ENCODE peak calls at places on chromosomes 13 and 19, in five cellular contexts. U is H1, B is K562, V is HepG2, K is GM12878. T is an unnamed sample.

GRCh38 chr19:50492303-50493052 is 15.8 kb upstream of the GARIN5A start:
- DNase-seq in U (no peak), B (peak; percentile 60), V (no peak), K (no peak), T (peak; percentile 53)

GRCh38 chr19:40191836-40192646 is 815 bp downstream of the MAP3K10 start:
- DNase-seq in U (no peak), B (peak; percentile 83), V (no peak), K (no peak), T (peak; percentile 88)

GRCh38 chr13:95564948-95565347 is 12.4 kb downstream of the CLDN10 start:
- DNase-seq in U (no peak), B (no peak), V (no peak), K (no peak), T (no peak)

GRCh38 chr13:114118763-114119123 is 13.7 kb downstream of the RASA3 start:
- DNase-seq in U (no peak), B (no peak), V (no peak), K (no peak), T (peak; percentile 43)

GRCh38 chr13:91813255-91813654 is 414.8 kb downstream of the GPC5 start:
- DNase-seq in U (no peak), B (peak; percentile 15), V (no peak), K (no peak), T (peak; percentile 27)

GRCh38 chr19:3857449-3858003 is 11.3 kb downstream of the ZFR2 start:
- DNase-seq in U (no peak), B (no peak), V (no peak), K (no peak), T (no peak)

GRCh38 chr19:46602392-46603194 is 1.5 kb downstream of the CALM3 start:
- DNase-seq in U (no peak), B (peak; percentile 35), V (no peak), K (no peak), T (peak; percentile 67)

GRCh38 chr13:99340638-99341037 is 33.4 kb upstream of the GPR183 start:
- DNase-seq in U (no peak), B (no peak), V (no peak), K (no peak), T (no peak)

GRCh38 chr13:114174529-114174941 is 4.5 kb upstream of the CFAP97D2 start:
- DNase-seq in U (no peak), B (no peak), V (no peak), K (no peak), T (no peak)

GRCh38 chr13:51628059-51628852 is 44.0 kb downstream of the WDFY2 start:
- DNase-seq in U (no peak), B (no peak), V (no peak), K (no peak), T (peak; percentile 89)
- H3K4me2 ChIP-seq in U (no peak overlapping the region), B (no peak overlapping the region), V (no peak overlapping the region), K (no peak overlapping the region), T (no peak overlapping the region)

GRCh38 chr19:35251456-35251855 is 2.7 kb downstream of the LSR start:
- DNase-seq in U (no peak), B (no peak), V (no peak), K (no peak), T (no peak)
- TF ChIP-seq TAF1 in U (no peak), B (no peak), V (no peak), K (no peak), T (no peak)

DNA sequence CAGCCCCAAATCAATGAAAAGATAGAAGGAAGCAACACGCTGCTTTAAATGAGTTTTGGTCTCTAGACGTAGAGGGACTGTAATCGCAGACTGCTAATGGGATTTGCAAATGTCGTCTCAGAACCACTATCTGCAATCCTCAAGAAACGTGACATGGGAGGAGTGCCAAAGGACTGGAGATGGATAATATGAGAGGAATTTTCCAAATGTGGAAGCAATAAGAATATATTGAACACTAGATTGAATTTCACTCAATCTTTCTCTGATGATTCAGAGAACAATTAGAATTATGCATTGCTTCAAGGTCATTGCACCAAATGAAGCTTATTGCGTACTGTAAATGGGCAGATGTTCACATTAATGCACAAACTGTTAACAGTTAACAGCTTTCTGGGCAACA is 62.9 kb upstream of the WASF3 start:
- DNase-seq in U (no peak), B (no peak), V (no peak), K (no peak), T (no peak)
- H3K4me2 ChIP-seq in U (no peak overlapping the region), B (no peak overlapping the region), V (no peak overlapping the region), K (no peak overlapping the region), T (no peak overlapping the region)

GRCh38 chr19:8259142-8259921 is 48.8 kb downstream of the CD320 start:
- DNase-seq in U (no peak), B (no peak), V (no peak), K (no peak), T (no peak)
- TF ChIP-seq TAF1 in U (no peak), B (no peak), V (no peak), K (no peak), T (no peak)

GRCh38 chr13:33261426-33262068 is 24.0 kb downstream of the STARD13 start:
- DNase-seq in U (no peak), B (no peak), V (peak; percentile 83), K (no peak), T (no peak)
- H3K4me2 ChIP-seq in U (no peak overlapping the region), B (no peak overlapping the region), V (peak overlapping the region; percentile 71), K (no peak overlapping the region), T (peak overlapping the region; percentile 41)

DNA sequence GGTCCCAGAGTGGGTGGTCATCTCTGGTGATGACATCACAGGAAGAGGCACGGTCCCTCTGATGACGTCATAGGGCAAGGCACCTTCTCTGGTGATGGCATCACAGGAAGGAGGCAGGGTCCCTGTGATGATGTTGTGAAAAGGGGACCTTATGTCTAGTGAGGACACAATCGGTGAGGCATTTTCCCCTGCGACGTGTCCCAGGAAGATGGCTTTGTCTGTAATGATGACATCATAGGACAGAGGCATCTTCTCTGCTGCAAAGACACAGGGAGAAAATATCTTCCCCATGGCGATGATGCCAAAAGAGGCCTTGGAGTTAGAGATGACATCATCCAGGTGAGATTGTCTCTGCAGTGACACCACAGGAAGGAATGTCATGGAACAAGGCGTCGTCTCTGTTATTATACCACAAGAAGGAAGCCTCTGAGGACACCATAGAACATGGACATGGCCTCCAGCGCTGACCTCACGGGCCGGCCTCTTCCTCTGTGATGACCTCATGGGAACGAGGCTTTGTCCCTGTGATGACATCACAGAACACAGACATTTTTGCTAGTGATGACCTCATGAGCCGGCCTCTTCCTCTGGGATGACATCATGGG is 10.6 kb downstream of the SHISA7 start:
- DNase-seq in U (no peak), B (no peak), V (no peak), K (no peak), T (no peak)
- TF ChIP-seq TAF1 in U (no peak), B (no peak), V (no peak), K (no peak), T (no peak)

DNA sequence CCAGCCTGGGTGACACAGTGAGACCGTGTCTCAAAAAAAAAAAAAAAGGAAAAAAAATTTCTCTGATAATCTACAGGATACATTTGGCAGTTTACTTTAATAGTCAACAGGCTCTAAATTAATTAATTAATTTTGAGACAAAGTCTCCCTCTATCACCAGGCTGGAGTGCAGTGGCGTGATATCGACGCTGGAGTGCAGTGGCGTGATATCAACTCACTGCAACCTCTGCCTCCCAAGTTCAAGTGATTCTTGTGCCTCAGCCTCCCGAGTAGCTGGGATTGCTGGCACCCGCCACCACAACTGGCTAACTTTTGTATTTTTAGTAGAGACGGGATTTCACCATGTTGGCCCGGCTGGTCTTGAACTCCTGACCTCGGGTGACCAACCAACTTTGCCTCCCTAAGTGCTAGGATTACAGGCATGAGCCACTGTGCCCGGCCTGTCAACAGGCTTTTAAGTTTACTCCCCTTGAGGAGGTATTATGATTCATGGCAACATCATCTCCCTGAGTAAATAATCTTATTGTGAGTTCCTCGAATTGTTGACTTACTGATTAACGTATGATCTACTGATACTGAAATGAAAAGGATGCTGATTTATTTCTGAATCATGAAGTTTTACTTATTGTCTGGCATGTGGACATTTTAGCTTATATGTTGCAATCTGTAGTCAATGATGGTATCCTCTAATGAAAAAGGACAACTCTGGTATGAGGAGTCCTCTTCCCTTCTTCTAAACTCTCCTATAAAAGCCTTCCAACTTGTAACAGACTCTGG is 21.3 kb upstream of the MTRF1 start:
- DNase-seq in U (no peak), B (no peak), V (peak; percentile 73), K (no peak), T (no peak)
- H3K4me2 ChIP-seq in U (no peak overlapping the region), B (no peak overlapping the region), V (no peak overlapping the region), K (no peak overlapping the region), T (no peak overlapping the region)

GRCh38 chr13:54091884-54092283 is 1063.3 kb downstream of the OLFM4 start:
- DNase-seq in U (no peak), B (no peak), V (no peak), K (no peak), T (no peak)

GRCh38 chr13:54092686-54093085 is 1064.1 kb downstream of the OLFM4 start:
- DNase-seq in U (no peak), B (no peak), V (no peak), K (no peak), T (no peak)
- TF ChIP-seq TAF1 in U (no peak), B (no peak), V (no peak), K (no peak), T (no peak)

DNA sequence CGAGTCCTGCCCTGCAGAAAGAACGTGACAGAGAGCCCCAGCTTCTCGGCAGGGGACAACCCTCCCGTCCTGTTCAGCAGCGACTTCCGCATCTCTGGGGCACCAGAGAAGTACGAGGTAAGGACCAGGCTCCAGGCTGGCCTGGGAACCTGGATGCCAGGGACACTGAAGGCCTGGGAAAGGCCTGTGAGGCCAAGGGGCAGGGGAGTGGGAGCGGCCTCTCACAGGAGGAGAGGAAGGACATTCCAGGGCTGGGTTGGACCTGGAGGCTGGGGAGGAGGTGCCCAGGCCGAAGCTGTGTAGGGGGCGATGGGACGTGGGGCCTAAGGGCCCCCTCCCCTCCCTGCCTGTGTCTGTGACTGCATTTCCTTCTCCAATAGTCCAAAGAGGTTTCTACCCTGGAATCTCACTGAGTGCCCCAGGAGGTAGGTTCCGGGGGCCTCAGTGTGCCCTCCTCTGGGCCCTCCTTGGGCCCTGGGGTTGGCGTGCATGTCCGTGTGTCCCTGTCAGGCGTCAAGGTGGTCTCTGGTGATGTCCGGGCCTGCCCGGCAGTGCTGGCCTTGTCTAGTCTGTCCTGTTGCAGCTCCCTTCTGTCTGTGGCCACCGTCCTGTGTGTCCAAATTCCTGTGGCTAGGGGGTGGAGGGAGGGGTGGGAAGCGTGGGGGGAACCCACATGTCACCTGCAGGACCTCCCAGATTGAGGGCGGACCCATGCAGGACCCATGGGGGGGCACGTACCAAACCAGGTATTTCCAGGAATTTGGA is 16.9 kb upstream of the CD22 start:
- DNase-seq in U (no peak), B (no peak), V (no peak), K (no peak), T (no peak)
- H3K4me2 ChIP-seq in U (no peak overlapping the region), B (no peak overlapping the region), V (no peak overlapping the region), K (no peak overlapping the region), T (no peak overlapping the region)

GRCh38 chr13:44350775-44351504 is 22.7 kb upstream of the SERP2 start:
- DNase-seq in U (no peak), B (no peak), V (no peak), K (no peak), T (peak; percentile 31)
- TF ChIP-seq TAF1 in U (no peak), B (no peak), V (no peak), K (no peak), T (no peak)